ENCODE peak calls at places on chromosome 19, in five cellular contexts. Y is activated CD8-positive, alpha-beta memory T cell treated with anti-CD3 and anti-CD28 coated beads for 4 hours; N is EL; O is GM13976; M is activated CD4-positive, CD25-positive, alpha-beta regulatory T cell. P is an unnamed sample.

GRCh38 chr19:18044825-18045304 is 36.9 kb downstream of the ARRDC2 start:
- DNase-seq in Y (peak), N (peak), O (peak), M (peak), P (peak)

GRCh38 chr19:40466219-40467006 is at the start of gene SPTBN4:
- DNase-seq in Y (peak), N (no peak), O (no peak), M (peak), P (no peak)

GRCh38 chr19:43651758-43652545 is 12.3 kb upstream of the CADM4 start:
- DNase-seq in Y (no peak), N (peak), O (peak), M (no peak), P (peak)

GRCh38 chr19:18089726-18090125 is 3.0 kb upstream of the IL12RB1 start:
- DNase-seq in Y (no peak), N (no peak), O (no peak), M (no peak), P (no peak)

GRCh38 chr19:8363803-8364771 is at the start of gene ANGPTL4:
- DNase-seq in Y (peak), N (peak), O (peak), M (no peak), P (peak)

GRCh38 chr19:19538077-19538764 is at the start of gene CILP2:
- DNase-seq in Y (no peak), N (peak), O (peak), M (no peak), P (no peak)

GRCh38 chr19:4571305-4571917 is 11.9 kb upstream of the SEMA6B start:
- DNase-seq in Y (no peak), N (no peak), O (no peak), M (no peak), P (no peak)

GRCh38 chr19:622666-623065 is 10.7 kb downstream of the POLRMT start:
- DNase-seq in Y (no peak), N (no peak), O (no peak), M (no peak), P (no peak)

GRCh38 chr19:34299576-34299975 is 45.2 kb downstream of the GARRE1 start:
- DNase-seq in Y (no peak), N (no peak), O (no peak), M (no peak), P (no peak)

P was measured in brain microvascular endothelial cell.